ENCODE peak calls at places on chromosome 16, in four cellular contexts. One of them, this sample, is unnamed.

GRCh38 chr16:16042076-16042475 is 92.7 kb downstream of the ABCC1 start:
- DNase-seq in IMR-90: peak
- DNase-seq in mesenchymal stem cell: peak
- DNase-seq in neuronal stem cell: no peak
- DNase-seq in this sample: no peak

GRCh38 chr16:89922884-89923639 is at the start of gene TUBB3:
- DNase-seq in IMR-90: peak
- DNase-seq in mesenchymal stem cell: peak
- DNase-seq in neuronal stem cell: peak
- DNase-seq in this sample: peak

GRCh38 chr16:30381351-30382041 is 865 bp downstream of the SEPTIN1 start:
- DNase-seq in IMR-90: no peak
- DNase-seq in mesenchymal stem cell: no peak
- DNase-seq in neuronal stem cell: no peak
- DNase-seq in this sample: no peak

GRCh38 chr16:84462296-84463210 is 41.9 kb downstream of the MEAK7 start:
- DNase-seq in IMR-90: no peak
- DNase-seq in mesenchymal stem cell: no peak
- DNase-seq in neuronal stem cell: no peak
- DNase-seq in this sample: peak

GRCh38 chr16:10750793-10751192 is 7.2 kb downstream of the NUBP1 start:
- DNase-seq in IMR-90: no peak
- DNase-seq in mesenchymal stem cell: no peak
- DNase-seq in neuronal stem cell: no peak
- DNase-seq in this sample: no peak

GRCh38 chr16:79560923-79561322 is 39.6 kb downstream of the MAF start:
- DNase-seq in IMR-90: no peak
- DNase-seq in mesenchymal stem cell: no peak
- DNase-seq in neuronal stem cell: no peak
- DNase-seq in this sample: no peak

GRCh38 chr16:53892155-53892554 is 188.2 kb downstream of the FTO start:
- DNase-seq in IMR-90: peak
- DNase-seq in mesenchymal stem cell: peak
- DNase-seq in neuronal stem cell: peak
- DNase-seq in this sample: peak

GRCh38 chr16:5604770-5605169 is 507.2 kb upstream of the EEF2KMT start:
- DNase-seq in IMR-90: no peak
- DNase-seq in mesenchymal stem cell: no peak
- DNase-seq in neuronal stem cell: peak
- DNase-seq in this sample: no peak

GRCh38 chr16:22948603-22949368 is 134.8 kb downstream of the HS3ST2 start:
- DNase-seq in IMR-90: peak
- DNase-seq in mesenchymal stem cell: peak
- DNase-seq in neuronal stem cell: peak
- DNase-seq in this sample: peak

GRCh38 chr16:56989988-56990387 is 631 bp downstream of the NLRC5 start:
- DNase-seq in IMR-90: no peak
- DNase-seq in mesenchymal stem cell: no peak
- DNase-seq in neuronal stem cell: no peak
- DNase-seq in this sample: no peak

GRCh38 chr16:75620326-75621169 is 2.5 kb downstream of the ADAT1 start:
- DNase-seq in IMR-90: no peak
- DNase-seq in mesenchymal stem cell: no peak
- DNase-seq in neuronal stem cell: no peak
- DNase-seq in this sample: no peak

GRCh38 chr16:13193721-13194120 is 292.3 kb downstream of the SHISA9 start:
- DNase-seq in IMR-90: no peak
- DNase-seq in mesenchymal stem cell: no peak
- DNase-seq in neuronal stem cell: no peak
- DNase-seq in this sample: no peak

GRCh38 chr16:12874135-12874534 is 27.3 kb upstream of the SHISA9 start:
- DNase-seq in IMR-90: peak
- DNase-seq in mesenchymal stem cell: no peak
- DNase-seq in neuronal stem cell: no peak
- DNase-seq in this sample: no peak

GRCh38 chr16:11383481-11384183 is 38.4 kb downstream of the RMI2 start:
- DNase-seq in IMR-90: no peak
- DNase-seq in mesenchymal stem cell: no peak
- DNase-seq in neuronal stem cell: no peak
- DNase-seq in this sample: no peak

GRCh38 chr16:83113317-83113716 is 486.5 kb downstream of the CDH13 start:
- DNase-seq in IMR-90: peak
- DNase-seq in mesenchymal stem cell: no peak
- DNase-seq in neuronal stem cell: peak
- DNase-seq in this sample: peak

GRCh38 chr16:12819126-12820117 is 15.7 kb upstream of the CPPED1 start:
- DNase-seq in IMR-90: peak
- DNase-seq in mesenchymal stem cell: peak
- DNase-seq in neuronal stem cell: peak
- DNase-seq in this sample: peak

GRCh38 chr16:23434380-23434779 is 18.6 kb downstream of the COG7 start:
- DNase-seq in IMR-90: peak
- DNase-seq in mesenchymal stem cell: peak
- DNase-seq in neuronal stem cell: peak
- DNase-seq in this sample: no peak

GRCh38 chr16:8850279-8850885 is 18.4 kb downstream of the CARHSP1 start:
- DNase-seq in IMR-90: peak
- DNase-seq in mesenchymal stem cell: peak
- DNase-seq in neuronal stem cell: no peak
- DNase-seq in this sample: peak

GRCh38 chr16:88651276-88651988 is 579 bp upstream of the CYBA start:
- DNase-seq in IMR-90: no peak
- DNase-seq in mesenchymal stem cell: peak
- DNase-seq in neuronal stem cell: no peak
- DNase-seq in this sample: peak

GRCh38 chr16:71328151-71328550 is 30.4 kb upstream of the CALB2 start:
- DNase-seq in IMR-90: no peak
- DNase-seq in mesenchymal stem cell: no peak
- DNase-seq in neuronal stem cell: no peak
- DNase-seq in this sample: no peak

GRCh38 chr16:14193316-14193871 is 122.3 kb downstream of the MRTFB start:
- DNase-seq in IMR-90: no peak
- DNase-seq in mesenchymal stem cell: no peak
- DNase-seq in neuronal stem cell: no peak
- DNase-seq in this sample: no peak

GRCh38 chr16:71507061-71507460 is 17.9 kb upstream of the ZNF19 start:
- DNase-seq in IMR-90: no peak
- DNase-seq in mesenchymal stem cell: no peak
- DNase-seq in neuronal stem cell: no peak
- DNase-seq in this sample: no peak

GRCh38 chr16:6111390-6111789 is 1013.8 kb upstream of the EEF2KMT start:
- DNase-seq in IMR-90: no peak
- DNase-seq in mesenchymal stem cell: no peak
- DNase-seq in neuronal stem cell: no peak
- DNase-seq in this sample: no peak

GRCh38 chr16:1770328-1771071 is 843 bp downstream of the NME3 start:
- DNase-seq in IMR-90: peak
- DNase-seq in mesenchymal stem cell: peak
- DNase-seq in neuronal stem cell: peak
- DNase-seq in this sample: peak

GRCh38 chr16:1772908-1773702 is at the start of gene MRPS34:
- DNase-seq in IMR-90: peak
- DNase-seq in mesenchymal stem cell: peak
- DNase-seq in neuronal stem cell: peak
- DNase-seq in this sample: peak

GRCh38 chr16:1772362-1772907 is at the start of gene EME2:
- DNase-seq in IMR-90: peak
- DNase-seq in mesenchymal stem cell: peak
- DNase-seq in neuronal stem cell: peak
- DNase-seq in this sample: no peak

GRCh38 chr16:1771072-1771863 is at the start of gene NME3:
- DNase-seq in IMR-90: peak
- DNase-seq in mesenchymal stem cell: peak
- DNase-seq in neuronal stem cell: peak
- DNase-seq in this sample: peak

DNA sequence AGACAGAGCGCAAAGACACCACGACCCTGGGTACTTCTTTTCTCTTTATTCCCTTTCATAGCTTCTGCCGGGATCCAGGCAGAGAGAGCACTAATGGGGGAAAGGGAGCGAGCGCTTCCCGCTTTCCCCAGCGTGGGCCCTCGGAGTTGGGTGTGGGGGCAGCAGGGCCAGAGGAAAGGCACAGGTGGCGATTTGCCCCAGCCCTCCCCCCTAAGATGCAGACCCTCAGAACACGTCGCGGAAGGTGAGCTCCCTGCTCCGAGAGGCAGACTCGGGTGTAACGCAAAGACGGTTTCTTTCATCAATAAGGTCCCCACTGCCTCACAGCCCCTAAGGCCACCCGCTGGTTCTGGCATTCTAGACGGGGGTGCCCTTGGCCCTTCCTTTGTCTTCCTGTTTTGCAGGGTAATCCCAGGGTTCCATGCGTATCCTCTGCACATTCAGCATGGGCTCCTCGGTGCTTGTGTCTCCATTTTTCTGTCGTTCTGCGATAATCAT is 570 bp upstream of the NME3 start:
- DNase-seq in IMR-90: no peak
- DNase-seq in mesenchymal stem cell: peak
- DNase-seq in neuronal stem cell: peak
- DNase-seq in this sample: peak
- H4K91ac ChIP-seq in IMR-90: no peak
- H4K91ac ChIP-seq in mesenchymal stem cell: no peak
- H4K91ac ChIP-seq in neuronal stem cell: no peak
- H4K91ac ChIP-seq in this sample: no peak

DNA sequence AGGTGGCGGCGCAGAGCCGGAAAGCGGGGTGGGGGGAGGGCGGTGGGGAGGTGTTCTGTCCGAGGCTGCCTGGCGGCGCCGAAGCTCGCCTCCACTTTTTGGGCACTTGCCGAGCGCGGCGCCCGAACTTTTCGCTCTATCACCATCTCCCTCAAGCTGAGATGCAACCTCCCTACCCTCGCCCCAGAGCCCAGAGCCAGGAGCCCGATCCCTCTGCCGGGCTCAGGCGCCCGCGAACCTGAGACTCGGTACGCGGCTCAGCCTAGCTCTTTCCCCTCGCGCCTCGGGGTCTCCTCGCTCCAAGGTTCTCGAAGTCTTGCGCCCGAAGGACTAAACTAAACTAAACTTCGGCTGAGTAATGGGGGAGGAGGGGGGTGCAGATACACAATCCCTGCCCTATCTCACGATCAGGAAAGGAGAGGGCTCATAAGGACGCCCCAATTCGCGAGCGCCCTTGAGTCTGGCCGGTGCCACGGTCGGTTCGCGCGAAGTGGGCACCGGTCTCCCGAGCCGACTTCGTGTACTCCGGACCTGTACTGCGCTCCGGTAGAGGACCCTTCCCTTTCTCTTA is 1.7 kb upstream of the SALL1 start:
- DNase-seq in IMR-90: peak
- DNase-seq in mesenchymal stem cell: peak
- DNase-seq in neuronal stem cell: no peak
- DNase-seq in this sample: no peak
- H3K23ac ChIP-seq in IMR-90: peak
- H3K23ac ChIP-seq in mesenchymal stem cell: no peak
- H3K23ac ChIP-seq in neuronal stem cell: peak
- H3K23ac ChIP-seq in this sample: no peak

DNA sequence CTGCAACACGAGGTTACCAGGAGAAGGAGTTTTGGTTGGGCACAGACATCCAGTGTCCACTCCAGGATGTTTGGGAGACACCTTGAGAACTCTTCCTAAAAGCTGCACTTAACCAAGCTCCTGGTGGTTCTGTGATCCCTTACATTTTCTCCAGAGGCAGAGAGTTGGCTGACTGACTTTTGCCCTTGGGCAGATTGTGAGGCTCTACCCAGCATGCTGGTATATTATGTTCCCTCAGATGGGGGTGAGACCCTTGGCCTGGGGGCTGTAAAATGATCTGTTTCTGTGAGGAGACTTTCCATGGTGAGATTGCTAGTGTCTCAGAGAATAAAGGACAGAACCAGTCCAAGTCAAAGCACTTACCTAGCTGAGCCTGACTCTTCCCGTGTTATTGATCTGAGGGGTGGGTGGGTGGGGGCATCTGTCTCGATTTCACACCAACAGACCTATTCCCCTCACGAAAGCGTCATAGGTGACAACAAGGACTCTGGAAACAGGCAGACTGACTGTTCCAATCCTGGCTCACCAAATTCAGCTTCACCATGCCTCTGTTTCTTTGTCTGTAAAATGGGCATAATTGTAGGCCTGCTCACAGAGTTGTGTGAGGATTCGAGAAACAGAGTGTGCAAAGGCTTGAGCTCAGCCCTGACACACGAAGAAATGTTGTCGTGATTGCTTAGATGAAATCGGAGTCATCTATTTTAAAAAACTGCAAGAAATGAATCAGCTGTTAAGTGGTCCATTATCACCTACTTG is 12.2 kb downstream of the USB1 start:
- DNase-seq in IMR-90: no peak
- DNase-seq in mesenchymal stem cell: no peak
- DNase-seq in neuronal stem cell: no peak
- DNase-seq in this sample: no peak
- H2BK120ac ChIP-seq in IMR-90: no peak
- H2BK120ac ChIP-seq in mesenchymal stem cell: no peak
- H2BK120ac ChIP-seq in neuronal stem cell: no peak
- H2BK120ac ChIP-seq in this sample: no peak

DNA sequence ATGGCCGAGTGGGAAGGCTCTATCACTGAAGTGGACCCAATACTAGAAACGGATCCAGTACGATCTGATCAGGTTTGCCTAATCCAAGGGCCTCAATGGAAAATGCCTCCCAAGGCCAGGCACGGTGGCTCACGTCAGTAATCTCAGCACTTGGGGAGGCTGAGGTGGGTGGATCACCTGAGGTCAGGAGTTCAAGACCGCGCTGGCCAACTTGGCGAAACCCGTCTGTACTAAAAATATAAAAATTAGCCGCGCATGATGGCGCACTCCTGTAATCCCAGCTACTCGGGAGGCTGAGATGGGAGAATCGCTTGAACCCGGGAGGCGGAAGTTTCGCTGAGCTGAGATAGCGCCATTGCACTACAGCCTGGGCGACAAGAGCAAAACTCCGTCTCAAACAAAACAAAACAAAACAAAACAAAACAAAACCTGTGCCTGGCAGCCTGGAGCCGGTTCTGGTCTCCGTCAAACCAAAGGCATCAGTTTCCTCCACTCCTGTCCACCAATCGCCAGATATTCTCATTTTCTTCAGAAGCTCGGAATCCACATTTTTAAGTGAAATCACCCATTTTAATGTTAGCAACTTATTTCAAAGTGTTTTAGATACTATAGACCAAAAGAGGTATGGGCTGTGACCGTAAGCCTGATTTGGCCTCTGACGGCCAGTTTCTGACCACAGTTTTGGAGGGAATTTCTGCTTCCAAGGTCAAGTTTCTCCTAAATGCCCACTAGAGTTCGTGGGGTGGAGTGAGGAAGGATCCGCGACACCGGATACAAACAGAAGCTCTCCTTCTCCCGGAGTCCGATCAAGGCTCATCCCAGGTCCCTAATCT is 664 bp downstream of the NQO1 start:
- DNase-seq in IMR-90: no peak
- DNase-seq in mesenchymal stem cell: no peak
- DNase-seq in neuronal stem cell: no peak
- DNase-seq in this sample: peak
- H4K91ac ChIP-seq in IMR-90: peak
- H4K91ac ChIP-seq in mesenchymal stem cell: no peak
- H4K91ac ChIP-seq in neuronal stem cell: no peak
- H4K91ac ChIP-seq in this sample: no peak

GRCh38 chr16:1981398-1981836 is at the start of gene NOXO1:
- DNase-seq in IMR-90: no peak
- DNase-seq in mesenchymal stem cell: no peak
- DNase-seq in neuronal stem cell: no peak
- DNase-seq in this sample: no peak
- H3K23ac ChIP-seq in IMR-90: no peak
- H3K23ac ChIP-seq in mesenchymal stem cell: no peak
- H3K23ac ChIP-seq in neuronal stem cell: peak
- H3K23ac ChIP-seq in this sample: no peak

This sample was measured in H9.